ENCODE peak calls at places on chromosomes 2 and 18, in five cellular contexts. Z, T, B, V and N are unnamed samples.

GRCh38 chr2:232476045-232476444 is 11.6 kb downstream of the ECEL1 start:
- DNase-seq in Z (no peak), T (no peak), B (no peak), V (no peak), N (no peak)

GRCh38 chr18:23643815-23644214 is 18.9 kb downstream of the ANKRD29 start:
- DNase-seq in Z (no peak), T (no peak), B (no peak), V (no peak), N (no peak)

GRCh38 chr18:61988100-61988499 is 95.3 kb upstream of the RNF152 start:
- DNase-seq in Z (no peak), T (no peak), B (no peak), V (no peak), N (no peak)

GRCh38 chr18:40210696-40211095 is 1744.3 kb upstream of the PIK3C3 start:
- DNase-seq in Z (peak; percentile 77), T (no peak), B (no peak), V (no peak), N (no peak)

GRCh38 chr18:11955299-11956029 is 25.8 kb upstream of the IMPA2 start:
- DNase-seq in Z (peak; percentile 71), T (no peak), B (peak; percentile 93), V (peak; percentile 63), N (no peak)

GRCh38 chr18:9760641-9761040 is 52.5 kb downstream of the RAB31 start:
- DNase-seq in Z (no peak), T (no peak), B (no peak), V (no peak), N (no peak)

GRCh38 chr2:218398437-218399390 is 954 bp upstream of the CTDSP1 start:
- DNase-seq in Z (peak; percentile 72), T (no peak), B (peak; percentile 86), V (peak; percentile 74), N (peak; percentile 52)

GRCh38 chr2:149161481-149162225 is 123.2 kb downstream of the LYPD6B start:
- DNase-seq in Z (no peak), T (no peak), B (no peak), V (no peak), N (no peak)

GRCh38 chr2:159677654-159678053 is 34.7 kb upstream of the MARCHF7 start:
- DNase-seq in Z (no peak), T (no peak), B (peak; percentile 30), V (no peak), N (no peak)

GRCh38 chr2:220887271-220887870 is 684.7 kb downstream of the EPHA4 start:
- DNase-seq in Z (no peak), T (no peak), B (no peak), V (no peak), N (no peak)

GRCh38 chr2:53028259-53028658 is 739.3 kb upstream of the CHAC2 start:
- DNase-seq in Z (no peak), T (no peak), B (peak; percentile 79), V (no peak), N (no peak)

GRCh38 chr2:237324446-237325236 is 89.3 kb downstream of the COL6A3 start:
- DNase-seq in Z (no peak), T (no peak), B (no peak), V (no peak), N (no peak)

GRCh38 chr2:71603311-71603794 is 150.0 kb downstream of the DYSF start:
- DNase-seq in Z (no peak), T (no peak), B (no peak), V (peak; percentile 11), N (peak; percentile 62)

GRCh38 chr2:132640116-132640515 is 29.9 kb downstream of the LYPD1 start:
- DNase-seq in Z (no peak), T (no peak), B (no peak), V (no peak), N (no peak)

GRCh38 chr2:20578895-20579825 is 71.7 kb downstream of the HS1BP3 start:
- DNase-seq in Z (peak; percentile 97), T (peak; percentile 74), B (peak; percentile 94), V (peak; percentile 67), N (peak; percentile 68)

GRCh38 chr18:50272593-50272992 is 6.3 kb upstream of the CFAP53 start:
- DNase-seq in Z (no peak), T (no peak), B (no peak), V (no peak), N (no peak)

GRCh38 chr2:55431982-55432627 is 12.4 kb upstream of the CCDC88A start:
- DNase-seq in Z (peak; percentile 24), T (no peak), B (peak; percentile 61), V (no peak), N (no peak)

GRCh38 chr18:10798727-10799435 is 273.1 kb downstream of the NAPG start:
- DNase-seq in Z (no peak), T (no peak), B (no peak), V (peak; percentile 34), N (no peak)

DNA sequence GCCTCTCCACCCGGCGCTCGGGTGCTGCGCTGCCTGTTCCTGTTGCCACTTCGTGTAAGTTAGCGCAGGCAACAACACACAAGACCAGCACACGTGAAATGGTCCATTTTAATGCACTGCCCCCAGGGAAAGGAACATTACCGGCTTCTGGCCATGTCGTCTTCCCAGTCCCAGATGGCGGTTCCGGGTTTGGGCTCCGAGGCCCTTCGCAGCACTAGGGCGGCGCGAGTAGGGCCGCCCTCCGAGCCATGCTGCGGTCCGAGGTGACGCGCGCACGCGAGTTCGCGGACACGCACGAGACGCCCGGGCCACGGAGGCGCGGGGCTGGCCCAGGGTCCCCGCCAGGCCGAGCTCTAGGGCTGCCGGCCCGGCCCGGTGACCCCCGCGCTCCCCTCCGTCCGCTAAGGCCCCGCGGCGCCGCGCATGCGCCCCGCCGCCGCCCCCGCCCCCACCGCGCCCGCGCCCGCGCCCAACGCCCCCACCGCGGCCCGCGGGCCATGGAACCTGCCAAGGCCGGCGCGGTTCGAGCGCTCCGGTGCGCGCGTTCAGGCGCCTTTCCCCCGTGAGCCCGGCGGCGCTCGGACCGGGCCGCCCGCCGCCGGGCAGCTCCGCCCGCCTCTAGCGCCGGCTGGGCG is 365 bp upstream of the ZNF236 start:
- DNase-seq in Z (peak; percentile 52), T (no peak), B (peak; percentile 37), V (peak; percentile 68), N (no peak)
- H3K4me1 ChIP-seq in Z (peaks cover 12% of the 10 kb centered on the region), T (peaks cover 10% of the 10 kb centered on the region), B (peaks cover 20% of the 10 kb centered on the region), V (peaks cover 39% of the 10 kb centered on the region), N (no peaks in the 10 kb centered on the region)

DNA sequence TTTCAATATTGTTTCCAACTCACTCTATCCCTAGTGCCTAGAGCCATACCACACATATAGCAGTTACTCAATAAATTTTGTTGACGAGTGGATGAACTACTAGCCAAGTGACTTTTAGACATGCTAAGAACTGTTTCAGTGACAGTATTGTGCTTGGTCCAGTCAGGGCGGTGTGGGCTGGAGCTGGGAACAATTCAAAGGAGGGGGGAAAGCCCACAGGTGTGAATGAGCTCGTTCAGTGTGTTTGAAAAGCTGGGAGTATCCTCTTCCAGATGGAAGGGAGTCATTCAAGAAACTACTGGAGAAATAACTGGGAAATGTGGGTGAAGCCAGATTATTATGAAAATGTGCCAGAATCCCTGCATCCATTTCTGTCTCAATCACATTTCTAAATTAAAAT is 1.7 kb upstream of the SERPINE2 start:
- DNase-seq in Z (no peak), T (no peak), B (no peak), V (no peak), N (no peak)
- H3K27me3 ChIP-seq in Z (no peaks in the 10 kb centered on the region), T (peaks cover 38% of the 10 kb centered on the region), B (no peaks in the 10 kb centered on the region), V (no peaks in the 10 kb centered on the region), N (no peaks in the 10 kb centered on the region)

GRCh38 chr18:14919666-14920065 is 171.7 kb downstream of the ANKRD30B start:
- DNase-seq in Z (no peak), T (no peak), B (no peak), V (no peak), N (no peak)

GRCh38 chr18:14922965-14923565 is 175.1 kb downstream of the ANKRD30B start:
- DNase-seq in Z (no peak), T (no peak), B (no peak), V (no peak), N (peak; percentile 28)

GRCh38 chr18:14922031-14922430 is 174.1 kb downstream of the ANKRD30B start:
- DNase-seq in Z (no peak), T (no peak), B (no peak), V (no peak), N (no peak)

GRCh38 chr18:14921547-14921946 is 173.6 kb downstream of the ANKRD30B start:
- DNase-seq in Z (no peak), T (no peak), B (no peak), V (no peak), N (no peak)

GRCh38 chr18:14920976-14921375 is 173.0 kb downstream of the ANKRD30B start:
- DNase-seq in Z (no peak), T (no peak), B (no peak), V (no peak), N (no peak)
- H3K9me3 ChIP-seq in Z (peaks cover 2% of the 10 kb centered on the region), T (no peaks in the 10 kb centered on the region), B (no peaks in the 10 kb centered on the region), V (no peaks in the 10 kb centered on the region), N (no peaks in the 10 kb centered on the region)

GRCh38 chr2:239223029-239223329 is 177.8 kb downstream of the HDAC4 start:
- DNase-seq in Z (no peak), T (no peak), B (no peak), V (no peak), N (no peak)
- H3K4me1 ChIP-seq in Z (no peaks in the 10 kb centered on the region), T (no peaks in the 10 kb centered on the region), B (no peaks in the 10 kb centered on the region), V (peaks cover 52% of the 10 kb centered on the region), N (peaks cover 60% of the 10 kb centered on the region)

GRCh38 chr2:179562330-179562885 is 297.8 kb upstream of the SESTD1 start:
- DNase-seq in Z (no peak), T (no peak), B (no peak), V (no peak), N (no peak)

GRCh38 chr2:179558010-179558911 is 293.6 kb upstream of the SESTD1 start:
- DNase-seq in Z (no peak), T (no peak), B (no peak), V (peak; percentile 15), N (no peak)

GRCh38 chr2:179559108-179559806 is 294.6 kb upstream of the SESTD1 start:
- DNase-seq in Z (no peak), T (no peak), B (no peak), V (no peak), N (no peak)

GRCh38 chr2:179560257-179560735 is 295.7 kb upstream of the SESTD1 start:
- DNase-seq in Z (no peak), T (no peak), B (no peak), V (no peak), N (no peak)

GRCh38 chr2:179561702-179562101 is 297.1 kb upstream of the SESTD1 start:
- DNase-seq in Z (no peak), T (no peak), B (no peak), V (no peak), N (no peak)
- H3K27me3 ChIP-seq in Z (peaks cover 1% of the 10 kb centered on the region), T (no peaks in the 10 kb centered on the region), B (no peaks in the 10 kb centered on the region), V (no peaks in the 10 kb centered on the region), N (no peaks in the 10 kb centered on the region)

GRCh38 chr2:185221-185620 is 78.6 kb downstream of the SH3YL1 start:
- DNase-seq in Z (peak; percentile 76), T (no peak), B (peak; percentile 80), V (no peak), N (no peak)
- H3K9me3 ChIP-seq in Z (no peaks in the 10 kb centered on the region), T (no peaks in the 10 kb centered on the region), B (peaks cover 20% of the 10 kb centered on the region), V (no peaks in the 10 kb centered on the region), N (no peaks in the 10 kb centered on the region)